ENCODE peak calls at places on chromosomes 12 and 14, in ten cellular contexts. F is activated CD4-positive, alpha-beta memory T cell treated with anti-CD3 and anti-CD28 coated beads for 36 hours; T is stimulated activated CD4-positive, alpha-beta T cell treated with anti-CD3 and anti-CD28 coated beads, Interleukin-12 subunit alpha, Interleukin-12 subunit beta, amount 100 ng/mL, for 4 hours; H is lung; C is SW 1271; U is Peyer's patch; A is GM04504; N is activated T-cell treated with anti-CD3 and anti-CD28 coated beads for 1 hour; W is activated B cell treated with CpG ODN at 0.5 μM for 24 hours; G is M059J. B is an unnamed sample.
A peak's percentile ranks its signal among the peaks of the same experiment; 100 is the strongest.

GRCh38 chr12:26744697-26745440 is 88.1 kb downstream of the ITPR2 start:
- DNase-seq in W (no peak), H (no peak), A (no peak), G (no peak), N (no peak), F (no peak), C (no peak), T (no peak), U (no peak), B (no peak)

GRCh38 chr12:25718081-25718731 is 165.1 kb upstream of the LMNTD1 start:
- DNase-seq in U (no peak), H (no peak), C (no peak), W (no peak), G (no peak), F (no peak), N (no peak), A (no peak), T (no peak), B (no peak)

GRCh38 chr14:81384900-81385299 is 15.2 kb downstream of the STON2 start:
- DNase-seq in G (peak; percentile 79), H (no peak), A (no peak), F (no peak), C (no peak), U (no peak), T (no peak), W (no peak), N (no peak), B (no peak)

GRCh38 chr14:98957211-98958047 is 314.6 kb downstream of the BCL11B start:
- DNase-seq in H (peak; percentile 50), W (no peak), A (peak; percentile 77), T (no peak), U (peak; percentile 66), C (no peak), F (no peak), G (peak; percentile 56), N (no peak), B (no peak)

GRCh38 chr14:72573725-72574426 is 320.0 kb downstream of the DPF3 start:
- DNase-seq in A (no peak), H (no peak), T (no peak), W (no peak), C (no peak), U (no peak), F (no peak), G (no peak), N (no peak), B (no peak)

GRCh38 chr14:53501361-53502320 is 348.5 kb upstream of the DDHD1 start:
- DNase-seq in C (no peak), U (no peak), G (peak; percentile 87), N (no peak), F (no peak), A (no peak), T (no peak), W (no peak), H (no peak), B (no peak)

GRCh38 chr12:59486827-59487226 is 109.0 kb upstream of the SLC16A7 start:
- DNase-seq in C (no peak), U (no peak), F (no peak), G (peak; percentile 66), N (no peak), A (no peak), W (no peak), H (no peak), T (no peak), B (no peak)

GRCh38 chr12:99911076-99911475 is 73.7 kb downstream of the ANKS1B start:
- DNase-seq in U (no peak), C (no peak), T (no peak), W (no peak), F (no peak), A (peak; percentile 87), G (peak; percentile 96), N (no peak), H (peak; percentile 45), B (no peak)

GRCh38 chr14:36204674-36205073 is 28.2 kb upstream of the PTCSC3 start:
- DNase-seq in W (no peak), G (no peak), T (no peak), F (no peak), H (no peak), N (no peak), A (no peak), C (no peak), U (no peak), B (no peak)

GRCh38 chr14:60977848-60978247 is 3.0 kb downstream of the TRMT5 start:
- DNase-seq in U (no peak), F (no peak), G (no peak), C (no peak), W (no peak), A (no peak), H (no peak), N (no peak), T (no peak), B (no peak)

GRCh38 chr14:91817566-91818325 is 49.6 kb downstream of the TC2N start:
- DNase-seq in G (no peak), T (no peak), F (peak; percentile 51), W (no peak), H (no peak), U (no peak), A (no peak), N (no peak), C (no peak), B (no peak)

GRCh38 chr12:98909749-98910148 is 264.7 kb downstream of the APAF1 start:
- DNase-seq in N (no peak), U (no peak), G (no peak), T (no peak), W (no peak), F (no peak), C (no peak), A (no peak), H (no peak), B (peak; percentile 32)

GRCh38 chr14:34633697-34634096 is 3.7 kb upstream of the SNX6 start:
- DNase-seq in T (no peak), G (no peak), C (no peak), N (no peak), A (no peak), W (no peak), F (no peak), U (no peak), H (no peak), B (no peak)

GRCh38 chr12:91542048-91542447 is 359.4 kb upstream of the DCN start:
- DNase-seq in T (no peak), U (no peak), F (no peak), C (no peak), H (no peak), W (no peak), A (no peak), G (no peak), N (no peak), B (no peak)

GRCh38 chr12:132530451-132530850 is 40.5 kb downstream of the FBRSL1 start:
- DNase-seq in U (no peak), T (no peak), A (no peak), N (no peak), G (no peak), F (no peak), W (no peak), C (no peak), H (no peak), B (peak; percentile 33)

GRCh38 chr12:9940370-9940769 is 8.2 kb upstream of the CLEC2A start:
- DNase-seq in G (peak; percentile 14), C (no peak), F (no peak), T (no peak), H (no peak), N (no peak), U (no peak), A (no peak), W (no peak), B (no peak)

GRCh38 chr14:83196235-83196634 is 1662.6 kb upstream of the SEL1L start:
- DNase-seq in N (no peak), W (no peak), T (no peak), A (no peak), C (no peak), U (no peak), H (no peak), F (no peak), G (no peak), B (no peak)

B was measured in NCI-H2227 treated with DMSO at 0.1 percent for 48 hours.